ENCODE peak calls at places on chromosomes 4 and X, in nine cellular contexts. Y, I, F, J, Q, B, C, O and X are unnamed samples.
A peak's percentile ranks its signal among the peaks of the same experiment; 100 is the strongest.

GRCh38 chrX:30489323-30489722 is 88.2 kb downstream of the TASL start:
- DNase-seq in Y (no peak), I (no peak), F (no peak), J (no peak), Q (no peak), B (peak; percentile 36), C (no peak), O (no peak), X (no peak)

GRCh38 chr4:14176613-14177012 is 549.1 kb upstream of the BOD1L1 start:
- DNase-seq in Y (peak; percentile 49), I (no peak), F (no peak), J (no peak), Q (no peak), B (no peak), C (peak; percentile 32), O (no peak), X (no peak)

GRCh38 chrX:101977091-101977490 is 45.3 kb upstream of the ZMAT1 start:
- DNase-seq in Y (no peak), I (no peak), F (no peak), J (no peak), Q (no peak), B (no peak), C (no peak), O (no peak), X (no peak)

GRCh38 chr4:176277162-176277904 is 8.3 kb upstream of the ASB5 start:
- DNase-seq in Y (peak; percentile 71), I (peak; percentile 77), F (peak; percentile 57), J (peak; percentile 71), Q (peak; percentile 53), B (peak; percentile 22), C (peak; percentile 59), O (peak; percentile 15), X (no peak)

GRCh38 chr4:161419822-161420221 is 744.0 kb downstream of the FSTL5 start:
- DNase-seq in Y (no peak), I (no peak), F (no peak), J (no peak), Q (no peak), B (peak; percentile 59), C (no peak), O (no peak), X (peak; percentile 8)

GRCh38 chr4:142743071-142743825 is 102.9 kb downstream of the INPP4B start:
- DNase-seq in Y (peak; percentile 45), I (no peak), F (no peak), J (no peak), Q (peak; percentile 10), B (no peak), C (peak; percentile 36), O (no peak), X (no peak)

GRCh38 chr4:85905761-85906160 is 430.8 kb downstream of the ARHGAP24 start:
- DNase-seq in Y (no peak), I (no peak), F (no peak), J (no peak), Q (no peak), B (no peak), C (no peak), O (peak; percentile 78), X (no peak)

GRCh38 chr4:168846414-168846813 is 163.6 kb downstream of the CBR4 start:
- DNase-seq in Y (no peak), I (no peak), F (no peak), J (no peak), Q (no peak), B (no peak), C (no peak), O (no peak), X (no peak)

GRCh38 chr4:10947898-10948297 is 263.3 kb upstream of the CLNK start:
- DNase-seq in Y (no peak), I (no peak), F (no peak), J (no peak), Q (no peak), B (no peak), C (no peak), O (no peak), X (no peak)

GRCh38 chr4:36082817-36083216 is 161.5 kb downstream of the ARAP2 start:
- DNase-seq in Y (no peak), I (no peak), F (no peak), J (no peak), Q (no peak), B (no peak), C (no peak), O (no peak), X (no peak)

GRCh38 chr4:1385373-1386340 is 20.6 kb downstream of the NKX1-1 start:
- DNase-seq in Y (no peak), I (peak; percentile 62), F (no peak), J (no peak), Q (no peak), B (no peak), C (no peak), O (no peak), X (no peak)

GRCh38 chr4:123468479-123469031 is 72.0 kb downstream of the SPRY1 start:
- DNase-seq in Y (no peak), I (no peak), F (no peak), J (no peak), Q (no peak), B (no peak), C (no peak), O (peak; percentile 8), X (no peak)

GRCh38 chr4:138320856-138321255 is 78.7 kb upstream of the SLC7A11 start:
- DNase-seq in Y (no peak), I (no peak), F (no peak), J (no peak), Q (no peak), B (no peak), C (no peak), O (no peak), X (no peak)

GRCh38 chr4:1237981-1238675 is 10.8 kb downstream of the CTBP1 start:
- DNase-seq in Y (no peak), I (peak; percentile 66), F (no peak), J (no peak), Q (no peak), B (no peak), C (no peak), O (no peak), X (no peak)